ENCODE peak calls at places on chromosome 13, in ten cellular contexts. I, P, W, Q, Y, J, Z, V, E and A are unnamed samples.

GRCh38 chr13:31965361-31966066 is 66.1 kb upstream of the FRY start:
- DNase-seq in I (no peak), P (no peak), W (no peak), Q (no peak), Y (no peak), J (no peak), Z (no peak), V (no peak), E (no peak), A (no peak)

GRCh38 chr13:63351081-63351480 is 1935.4 kb upstream of the PCDH20 start:
- DNase-seq in I (no peak), P (no peak), W (no peak), Q (no peak), Y (no peak), J (no peak), Z (no peak), V (no peak), E (no peak), A (no peak)

GRCh38 chr13:80168089-80168850 is 172.7 kb downstream of the SPRY2 start:
- DNase-seq in I (no peak), P (no peak), W (no peak), Q (no peak), Y (no peak), J (no peak), Z (no peak), V (peak; percentile 49), E (no peak), A (no peak)

GRCh38 chr13:23956106-23956505 is 58.8 kb upstream of the C1QTNF9B start:
- DNase-seq in I (no peak), P (no peak), W (peak; percentile 33), Q (no peak), Y (no peak), J (no peak), Z (no peak), V (no peak), E (no peak), A (no peak)

GRCh38 chr13:33204130-33204927 is 81.2 kb downstream of the STARD13 start:
- DNase-seq in I (no peak), P (no peak), W (peak; percentile 77), Q (no peak), Y (no peak), J (peak; percentile 2), Z (no peak), V (no peak), E (peak; percentile 36), A (no peak)

GRCh38 chr13:48879854-48880253 is 95.9 kb upstream of the FNDC3A start:
- DNase-seq in I (no peak), P (no peak), W (no peak), Q (no peak), Y (no peak), J (no peak), Z (no peak), V (no peak), E (no peak), A (no peak)

GRCh38 chr13:28586585-28587540 is 72.1 kb upstream of the POMP start:
- DNase-seq in I (no peak), P (no peak), W (no peak), Q (no peak), Y (no peak), J (no peak), Z (no peak), V (no peak), E (no peak), A (no peak)

GRCh38 chr13:77528834-77529500 is 6.5 kb upstream of the SCEL start:
- DNase-seq in I (no peak), P (no peak), W (no peak), Q (no peak), Y (no peak), J (no peak), Z (no peak), V (no peak), E (no peak), A (no peak)

GRCh38 chr13:31773538-31773937 is 34.2 kb downstream of the RXFP2 start:
- DNase-seq in I (no peak), P (no peak), W (no peak), Q (no peak), Y (no peak), J (no peak), Z (no peak), V (no peak), E (no peak), A (no peak)

GRCh38 chr13:80359459-80360297 is 18.8 kb upstream of the SPRY2 start:
- DNase-seq in I (no peak), P (no peak), W (peak; percentile 48), Q (no peak), Y (no peak), J (no peak), Z (no peak), V (peak; percentile 64), E (no peak), A (peak; percentile 74)

GRCh38 chr13:44068169-44068568 is 188.5 kb downstream of the LACC1 start:
- DNase-seq in I (no peak), P (no peak), W (peak; percentile 37), Q (no peak), Y (no peak), J (no peak), Z (no peak), V (no peak), E (no peak), A (no peak)

GRCh38 chr13:40187324-40187795 is 479.1 kb downstream of the FOXO1 start:
- DNase-seq in I (peak; percentile 62), P (no peak), W (no peak), Q (peak; percentile 54), Y (peak; percentile 87), J (peak; percentile 98), Z (peak; percentile 36), V (no peak), E (no peak), A (no peak)

GRCh38 chr13:77337159-77337558 is 10.3 kb upstream of the MYCBP2 start:
- DNase-seq in I (no peak), P (no peak), W (no peak), Q (no peak), Y (no peak), J (no peak), Z (no peak), V (no peak), E (no peak), A (no peak)

GRCh38 chr13:75217949-75218348 is 264.0 kb downstream of the TBC1D4 start:
- DNase-seq in I (no peak), P (no peak), W (peak; percentile 69), Q (no peak), Y (no peak), J (peak; percentile 6), Z (no peak), V (peak; percentile 28), E (no peak), A (no peak)

GRCh38 chr13:22214184-22214583 is 543.3 kb downstream of the FGF9 start:
- DNase-seq in I (no peak), P (no peak), W (no peak), Q (no peak), Y (no peak), J (no peak), Z (no peak), V (no peak), E (no peak), A (no peak)

GRCh38 chr13:99288069-99288468 is 19.1 kb downstream of the GPR183 start:
- DNase-seq in I (peak; percentile 38), P (no peak), W (no peak), Q (no peak), Y (no peak), J (peak; percentile 68), Z (no peak), V (no peak), E (no peak), A (no peak)

GRCh38 chr13:66859934-66860867 is 369.9 kb downstream of the PCDH9 start:
- DNase-seq in I (no peak), P (no peak), W (no peak), Q (no peak), Y (no peak), J (no peak), Z (no peak), V (peak; percentile 8), E (no peak), A (no peak)

GRCh38 chr13:38334845-38335244 is 14.8 kb upstream of the UFM1 start:
- DNase-seq in I (no peak), P (no peak), W (no peak), Q (no peak), Y (no peak), J (no peak), Z (no peak), V (no peak), E (no peak), A (no peak)

GRCh38 chr13:23898101-23898500 is 799 bp upstream of the C1QTNF9B start:
- DNase-seq in I (no peak), P (no peak), W (no peak), Q (no peak), Y (no peak), J (no peak), Z (no peak), V (no peak), E (no peak), A (no peak)

GRCh38 chr13:113216165-113217056 is 7.0 kb downstream of the CUL4A start:
- DNase-seq in I (no peak), P (no peak), W (peak; percentile 71), Q (no peak), Y (no peak), J (peak; percentile 9), Z (no peak), V (peak; percentile 88), E (peak; percentile 78), A (peak; percentile 16)

GRCh38 chr13:106337096-106337495 is 198.4 kb downstream of the EFNB2 start:
- DNase-seq in I (no peak), P (no peak), W (no peak), Q (no peak), Y (no peak), J (no peak), Z (no peak), V (no peak), E (no peak), A (no peak)

GRCh38 chr13:90493667-90494066 is 853.8 kb upstream of the MIR17HG start:
- DNase-seq in I (no peak), P (no peak), W (peak; percentile 38), Q (no peak), Y (no peak), J (no peak), Z (no peak), V (no peak), E (no peak), A (no peak)

GRCh38 chr13:109941951-109942350 is 155.6 kb upstream of the IRS2 start:
- DNase-seq in I (no peak), P (no peak), W (no peak), Q (no peak), Y (no peak), J (no peak), Z (no peak), V (no peak), E (no peak), A (no peak)

GRCh38 chr13:21395953-21396352 is 63.1 kb downstream of the ZDHHC20 start:
- DNase-seq in I (no peak), P (no peak), W (no peak), Q (no peak), Y (no peak), J (peak; percentile 11), Z (no peak), V (no peak), E (no peak), A (no peak)

GRCh38 chr13:37068962-37069361 is 9.5 kb upstream of the SUPT20H start:
- DNase-seq in I (no peak), P (no peak), W (no peak), Q (no peak), Y (no peak), J (no peak), Z (no peak), V (no peak), E (no peak), A (no peak)

GRCh38 chr13:106173346-106173745 is 362.1 kb downstream of the EFNB2 start:
- DNase-seq in I (no peak), P (no peak), W (peak; percentile 83), Q (no peak), Y (no peak), J (no peak), Z (no peak), V (no peak), E (no peak), A (no peak)

GRCh38 chr13:98144501-98145350 is 1.8 kb downstream of the FARP1 start:
- DNase-seq in I (no peak), P (peak; percentile 58), W (peak; percentile 47), Q (no peak), Y (no peak), J (no peak), Z (no peak), V (peak; percentile 32), E (no peak), A (peak; percentile 59)

GRCh38 chr13:46119883-46120614 is 15.2 kb upstream of the CPB2 start:
- DNase-seq in I (no peak), P (no peak), W (peak; percentile 16), Q (no peak), Y (no peak), J (no peak), Z (no peak), V (no peak), E (no peak), A (peak; percentile 59)